ENCODE peak calls at places on chromosomes 13 and 19, in ten cellular contexts. One of them, this sample, is unnamed.

GRCh38 chr19:7994114-7994513 is 11.3 kb downstream of the ELAVL1 start:
- DNase-seq in esophagus squamous epithelium: no peak
- DNase-seq in CD8-positive, alpha-beta T cell: no peak
- DNase-seq in MCF 10A: no peak
- DNase-seq in cardiac muscle cell: peak
- DNase-seq in H9: peak
- DNase-seq in neural progenitor cell: no peak
- DNase-seq in mesothelial cell of epicardium: no peak
- DNase-seq in heart right ventricle: no peak
- DNase-seq in GM20000: no peak
- DNase-seq in this sample: no peak

GRCh38 chr19:21699197-21699596 is 68.2 kb downstream of the ZNF100 start:
- DNase-seq in mesothelial cell of epicardium: no peak
- DNase-seq in neural progenitor cell: no peak
- DNase-seq in MCF 10A: no peak
- DNase-seq in CD8-positive, alpha-beta T cell: no peak
- DNase-seq in H9: peak
- DNase-seq in esophagus squamous epithelium: no peak
- DNase-seq in GM20000: no peak
- DNase-seq in heart right ventricle: no peak
- DNase-seq in cardiac muscle cell: no peak
- DNase-seq in this sample: no peak

GRCh38 chr19:7927605-7928333 is 1.8 kb upstream of the CTXN1 start:
- DNase-seq in esophagus squamous epithelium: no peak
- DNase-seq in neural progenitor cell: no peak
- DNase-seq in heart right ventricle: no peak
- DNase-seq in GM20000: no peak
- DNase-seq in H9: no peak
- DNase-seq in CD8-positive, alpha-beta T cell: no peak
- DNase-seq in cardiac muscle cell: no peak
- DNase-seq in MCF 10A: no peak
- DNase-seq in mesothelial cell of epicardium: no peak
- DNase-seq in this sample: no peak

GRCh38 chr19:30791116-30791515 is 418.9 kb downstream of the ZNF536 start:
- DNase-seq in cardiac muscle cell: no peak
- DNase-seq in heart right ventricle: no peak
- DNase-seq in MCF 10A: no peak
- DNase-seq in GM20000: no peak
- DNase-seq in CD8-positive, alpha-beta T cell: no peak
- DNase-seq in H9: no peak
- DNase-seq in neural progenitor cell: no peak
- DNase-seq in esophagus squamous epithelium: no peak
- DNase-seq in mesothelial cell of epicardium: no peak
- DNase-seq in this sample: no peak

GRCh38 chr13:47463726-47464125 is 537.3 kb downstream of the SUCLA2 start:
- DNase-seq in mesothelial cell of epicardium: no peak
- DNase-seq in GM20000: no peak
- DNase-seq in cardiac muscle cell: no peak
- DNase-seq in MCF 10A: peak
- DNase-seq in neural progenitor cell: no peak
- DNase-seq in H9: peak
- DNase-seq in CD8-positive, alpha-beta T cell: no peak
- DNase-seq in esophagus squamous epithelium: no peak
- DNase-seq in heart right ventricle: no peak
- DNase-seq in this sample: no peak

GRCh38 chr19:50830266-50831025 is 2.9 kb downstream of the KLK15 start:
- DNase-seq in GM20000: no peak
- DNase-seq in cardiac muscle cell: no peak
- DNase-seq in mesothelial cell of epicardium: no peak
- DNase-seq in CD8-positive, alpha-beta T cell: no peak
- DNase-seq in neural progenitor cell: no peak
- DNase-seq in MCF 10A: no peak
- DNase-seq in H9: no peak
- DNase-seq in heart right ventricle: no peak
- DNase-seq in esophagus squamous epithelium: no peak
- DNase-seq in this sample: no peak

GRCh38 chr19:35135389-35135909 is 590 bp upstream of the LGI4 start:
- DNase-seq in CD8-positive, alpha-beta T cell: peak
- DNase-seq in H9: peak
- DNase-seq in esophagus squamous epithelium: no peak
- DNase-seq in cardiac muscle cell: peak
- DNase-seq in MCF 10A: peak
- DNase-seq in GM20000: peak
- DNase-seq in heart right ventricle: peak
- DNase-seq in neural progenitor cell: peak
- DNase-seq in mesothelial cell of epicardium: no peak
- DNase-seq in this sample: peak

GRCh38 chr13:95121516-95121915 is 179.7 kb downstream of the ABCC4 start:
- DNase-seq in cardiac muscle cell: no peak
- DNase-seq in esophagus squamous epithelium: no peak
- DNase-seq in GM20000: no peak
- DNase-seq in mesothelial cell of epicardium: no peak
- DNase-seq in H9: no peak
- DNase-seq in heart right ventricle: no peak
- DNase-seq in MCF 10A: no peak
- DNase-seq in neural progenitor cell: no peak
- DNase-seq in CD8-positive, alpha-beta T cell: no peak
- DNase-seq in this sample: no peak

GRCh38 chr19:33639034-33639681 is 17.4 kb downstream of the CHST8 start:
- DNase-seq in cardiac muscle cell: no peak
- DNase-seq in CD8-positive, alpha-beta T cell: no peak
- DNase-seq in neural progenitor cell: no peak
- DNase-seq in mesothelial cell of epicardium: no peak
- DNase-seq in heart right ventricle: no peak
- DNase-seq in GM20000: no peak
- DNase-seq in MCF 10A: no peak
- DNase-seq in esophagus squamous epithelium: no peak
- DNase-seq in H9: peak
- DNase-seq in this sample: no peak

GRCh38 chr13:99702687-99703319 is 201.5 kb downstream of the TM9SF2 start:
- DNase-seq in esophagus squamous epithelium: no peak
- DNase-seq in cardiac muscle cell: no peak
- DNase-seq in GM20000: no peak
- DNase-seq in neural progenitor cell: peak
- DNase-seq in CD8-positive, alpha-beta T cell: no peak
- DNase-seq in heart right ventricle: no peak
- DNase-seq in MCF 10A: no peak
- DNase-seq in H9: no peak
- DNase-seq in mesothelial cell of epicardium: no peak
- DNase-seq in this sample: no peak

GRCh38 chr19:41351339-41352245 is 2.1 kb downstream of the TGFB1 start:
- DNase-seq in cardiac muscle cell: peak
- DNase-seq in neural progenitor cell: peak
- DNase-seq in MCF 10A: peak
- DNase-seq in GM20000: peak
- DNase-seq in mesothelial cell of epicardium: no peak
- DNase-seq in H9: peak
- DNase-seq in CD8-positive, alpha-beta T cell: peak
- DNase-seq in heart right ventricle: peak
- DNase-seq in esophagus squamous epithelium: peak
- DNase-seq in this sample: peak

GRCh38 chr19:18712981-18713380 is 29.5 kb downstream of the CRTC1 start:
- DNase-seq in esophagus squamous epithelium: no peak
- DNase-seq in MCF 10A: no peak
- DNase-seq in neural progenitor cell: no peak
- DNase-seq in CD8-positive, alpha-beta T cell: no peak
- DNase-seq in cardiac muscle cell: peak
- DNase-seq in mesothelial cell of epicardium: no peak
- DNase-seq in heart right ventricle: no peak
- DNase-seq in H9: no peak
- DNase-seq in GM20000: no peak
- DNase-seq in this sample: no peak

DNA sequence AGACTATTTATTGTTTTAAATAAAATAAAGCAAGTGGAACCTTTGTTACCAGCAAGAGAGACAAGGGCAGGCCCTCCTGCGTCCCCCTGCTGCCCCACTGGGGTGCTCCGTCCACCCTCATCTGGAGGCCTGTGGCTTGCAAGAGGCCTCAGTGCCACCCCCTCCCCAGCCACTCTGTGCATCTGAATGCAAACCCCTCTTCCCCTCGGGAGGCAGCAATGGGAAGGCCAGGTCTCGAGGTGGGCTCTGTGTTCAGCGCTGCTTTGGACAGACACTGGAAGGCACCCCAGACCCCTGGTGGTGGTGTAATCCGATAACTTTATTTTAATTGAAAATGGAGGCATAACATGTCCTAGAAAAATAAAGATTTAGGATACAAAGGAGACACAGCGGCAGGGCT is 4.6 kb downstream of the SIX5 start:
- DNase-seq in H9: no peak
- DNase-seq in CD8-positive, alpha-beta T cell: no peak
- DNase-seq in esophagus squamous epithelium: no peak
- DNase-seq in MCF 10A: no peak
- DNase-seq in neural progenitor cell: peak
- DNase-seq in heart right ventricle: no peak
- DNase-seq in mesothelial cell of epicardium: no peak
- DNase-seq in GM20000: no peak
- DNase-seq in cardiac muscle cell: no peak
- DNase-seq in this sample: no peak
- TF ChIP-seq CTCF in H9: peak
- TF ChIP-seq CTCF in CD8-positive, alpha-beta T cell: no peak
- TF ChIP-seq CTCF in esophagus squamous epithelium: no peak
- TF ChIP-seq CTCF in MCF 10A: no peak
- TF ChIP-seq CTCF in neural progenitor cell: peak
- TF ChIP-seq CTCF in heart right ventricle: no peak
- TF ChIP-seq CTCF in mesothelial cell of epicardium: no peak
- TF ChIP-seq CTCF in GM20000: no peak
- TF ChIP-seq CTCF in cardiac muscle cell: no peak
- TF ChIP-seq CTCF in this sample: no peak

GRCh38 chr19:49817964-49818690 is at the start of gene MED25:
- DNase-seq in cardiac muscle cell: peak
- DNase-seq in CD8-positive, alpha-beta T cell: peak
- DNase-seq in MCF 10A: peak
- DNase-seq in H9: peak
- DNase-seq in mesothelial cell of epicardium: peak
- DNase-seq in esophagus squamous epithelium: peak
- DNase-seq in neural progenitor cell: peak
- DNase-seq in GM20000: peak
- DNase-seq in heart right ventricle: peak
- DNase-seq in this sample: peak
- TF ChIP-seq CTCF in cardiac muscle cell: no peak
- TF ChIP-seq CTCF in CD8-positive, alpha-beta T cell: peak
- TF ChIP-seq CTCF in MCF 10A: peak
- TF ChIP-seq CTCF in H9: peak
- TF ChIP-seq CTCF in mesothelial cell of epicardium: no peak
- TF ChIP-seq CTCF in esophagus squamous epithelium: peak
- TF ChIP-seq CTCF in neural progenitor cell: peak
- TF ChIP-seq CTCF in GM20000: no peak
- TF ChIP-seq CTCF in heart right ventricle: peak
- TF ChIP-seq CTCF in this sample: no peak

GRCh38 chr13:84816567-84817133 is 934.4 kb upstream of the SLITRK1 start:
- DNase-seq in H9: no peak
- DNase-seq in esophagus squamous epithelium: no peak
- DNase-seq in GM20000: no peak
- DNase-seq in mesothelial cell of epicardium: no peak
- DNase-seq in heart right ventricle: no peak
- DNase-seq in MCF 10A: no peak
- DNase-seq in CD8-positive, alpha-beta T cell: no peak
- DNase-seq in neural progenitor cell: no peak
- DNase-seq in cardiac muscle cell: no peak
- DNase-seq in this sample: no peak

GRCh38 chr13:84810781-84811180 is 928.5 kb upstream of the SLITRK1 start:
- DNase-seq in CD8-positive, alpha-beta T cell: no peak
- DNase-seq in MCF 10A: no peak
- DNase-seq in heart right ventricle: no peak
- DNase-seq in cardiac muscle cell: no peak
- DNase-seq in neural progenitor cell: no peak
- DNase-seq in esophagus squamous epithelium: no peak
- DNase-seq in mesothelial cell of epicardium: no peak
- DNase-seq in GM20000: no peak
- DNase-seq in H9: no peak
- DNase-seq in this sample: no peak

GRCh38 chr13:84812789-84813188 is 930.5 kb upstream of the SLITRK1 start:
- DNase-seq in mesothelial cell of epicardium: no peak
- DNase-seq in neural progenitor cell: no peak
- DNase-seq in MCF 10A: no peak
- DNase-seq in H9: no peak
- DNase-seq in heart right ventricle: no peak
- DNase-seq in cardiac muscle cell: no peak
- DNase-seq in esophagus squamous epithelium: no peak
- DNase-seq in GM20000: no peak
- DNase-seq in CD8-positive, alpha-beta T cell: no peak
- DNase-seq in this sample: no peak

GRCh38 chr13:84812078-84812477 is 929.8 kb upstream of the SLITRK1 start:
- DNase-seq in esophagus squamous epithelium: no peak
- DNase-seq in CD8-positive, alpha-beta T cell: no peak
- DNase-seq in MCF 10A: no peak
- DNase-seq in neural progenitor cell: peak
- DNase-seq in H9: no peak
- DNase-seq in cardiac muscle cell: no peak
- DNase-seq in GM20000: no peak
- DNase-seq in heart right ventricle: no peak
- DNase-seq in mesothelial cell of epicardium: no peak
- DNase-seq in this sample: no peak
- TF ChIP-seq CTCF in esophagus squamous epithelium: no peak
- TF ChIP-seq CTCF in CD8-positive, alpha-beta T cell: no peak
- TF ChIP-seq CTCF in MCF 10A: no peak
- TF ChIP-seq CTCF in neural progenitor cell: peak
- TF ChIP-seq CTCF in H9: peak
- TF ChIP-seq CTCF in cardiac muscle cell: no peak
- TF ChIP-seq CTCF in GM20000: no peak
- TF ChIP-seq CTCF in heart right ventricle: no peak
- TF ChIP-seq CTCF in mesothelial cell of epicardium: no peak
- TF ChIP-seq CTCF in this sample: no peak

GRCh38 chr19:32222594-32222993 is 122.8 kb upstream of the ZNF507 start:
- DNase-seq in neural progenitor cell: no peak
- DNase-seq in GM20000: no peak
- DNase-seq in cardiac muscle cell: no peak
- DNase-seq in heart right ventricle: no peak
- DNase-seq in esophagus squamous epithelium: no peak
- DNase-seq in MCF 10A: no peak
- DNase-seq in CD8-positive, alpha-beta T cell: no peak
- DNase-seq in H9: no peak
- DNase-seq in mesothelial cell of epicardium: no peak
- DNase-seq in this sample: no peak

GRCh38 chr19:32227561-32228165 is 117.7 kb upstream of the ZNF507 start:
- DNase-seq in heart right ventricle: no peak
- DNase-seq in mesothelial cell of epicardium: no peak
- DNase-seq in H9: peak
- DNase-seq in GM20000: no peak
- DNase-seq in MCF 10A: no peak
- DNase-seq in neural progenitor cell: no peak
- DNase-seq in esophagus squamous epithelium: no peak
- DNase-seq in CD8-positive, alpha-beta T cell: no peak
- DNase-seq in cardiac muscle cell: no peak
- DNase-seq in this sample: no peak

GRCh38 chr19:32223595-32224370 is 121.6 kb upstream of the ZNF507 start:
- DNase-seq in esophagus squamous epithelium: no peak
- DNase-seq in MCF 10A: no peak
- DNase-seq in neural progenitor cell: peak
- DNase-seq in heart right ventricle: no peak
- DNase-seq in CD8-positive, alpha-beta T cell: no peak
- DNase-seq in cardiac muscle cell: no peak
- DNase-seq in mesothelial cell of epicardium: no peak
- DNase-seq in H9: no peak
- DNase-seq in GM20000: no peak
- DNase-seq in this sample: no peak

GRCh38 chr19:32223106-32223505 is 122.3 kb upstream of the ZNF507 start:
- DNase-seq in cardiac muscle cell: no peak
- DNase-seq in MCF 10A: no peak
- DNase-seq in heart right ventricle: no peak
- DNase-seq in esophagus squamous epithelium: no peak
- DNase-seq in neural progenitor cell: no peak
- DNase-seq in CD8-positive, alpha-beta T cell: no peak
- DNase-seq in H9: no peak
- DNase-seq in mesothelial cell of epicardium: no peak
- DNase-seq in GM20000: no peak
- DNase-seq in this sample: no peak

GRCh38 chr19:32224371-32225244 is 120.8 kb upstream of the ZNF507 start:
- DNase-seq in esophagus squamous epithelium: no peak
- DNase-seq in heart right ventricle: peak
- DNase-seq in neural progenitor cell: peak
- DNase-seq in MCF 10A: no peak
- DNase-seq in GM20000: peak
- DNase-seq in cardiac muscle cell: peak
- DNase-seq in CD8-positive, alpha-beta T cell: peak
- DNase-seq in mesothelial cell of epicardium: peak
- DNase-seq in H9: peak
- DNase-seq in this sample: peak
- TF ChIP-seq CTCF in esophagus squamous epithelium: peak
- TF ChIP-seq CTCF in heart right ventricle: peak
- TF ChIP-seq CTCF in neural progenitor cell: peak
- TF ChIP-seq CTCF in MCF 10A: no peak
- TF ChIP-seq CTCF in GM20000: peak
- TF ChIP-seq CTCF in cardiac muscle cell: peak
- TF ChIP-seq CTCF in CD8-positive, alpha-beta T cell: peak
- TF ChIP-seq CTCF in mesothelial cell of epicardium: peak
- TF ChIP-seq CTCF in H9: peak
- TF ChIP-seq CTCF in this sample: peak